ENCODE peak calls at places on chromosomes 3 and 15, in six cellular contexts. One of them, this sample, is unnamed.

GRCh38 chr3:52128118-52128683 is 26.0 kb downstream of the POC1A start:
- DNase-seq in midbrain: no peak
- DNase-seq in foreskin melanocyte: no peak
- DNase-seq in AG09309: no peak
- DNase-seq in HT1080: peak
- DNase-seq in mesendoderm: peak
- DNase-seq in this sample: no peak

GRCh38 chr3:55267206-55267930 is 219.7 kb downstream of the WNT5A start:
- DNase-seq in HT1080: no peak
- DNase-seq in mesendoderm: no peak
- DNase-seq in foreskin melanocyte: no peak
- DNase-seq in AG09309: no peak
- DNase-seq in midbrain: no peak
- DNase-seq in this sample: no peak

GRCh38 chr15:73433878-73434277 is 9.1 kb upstream of the REC114 start:
- DNase-seq in midbrain: no peak
- DNase-seq in mesendoderm: no peak
- DNase-seq in HT1080: no peak
- DNase-seq in AG09309: no peak
- DNase-seq in foreskin melanocyte: no peak
- DNase-seq in this sample: no peak

GRCh38 chr3:33577588-33577987 is 137.4 kb upstream of the UBP1 start:
- DNase-seq in midbrain: no peak
- DNase-seq in HT1080: no peak
- DNase-seq in foreskin melanocyte: no peak
- DNase-seq in AG09309: no peak
- DNase-seq in mesendoderm: peak
- DNase-seq in this sample: no peak

GRCh38 chr3:58236527-58237237 is 910 bp upstream of the ABHD6 start:
- DNase-seq in HT1080: no peak
- DNase-seq in foreskin melanocyte: no peak
- DNase-seq in mesendoderm: peak
- DNase-seq in AG09309: no peak
- DNase-seq in midbrain: no peak
- DNase-seq in this sample: peak

GRCh38 chr3:8757551-8758518 is 11.6 kb downstream of the OXTR start:
- DNase-seq in midbrain: no peak
- DNase-seq in AG09309: peak
- DNase-seq in mesendoderm: no peak
- DNase-seq in foreskin melanocyte: peak
- DNase-seq in HT1080: peak
- DNase-seq in this sample: no peak

GRCh38 chr15:70763120-70763949 is at the start of gene UACA:
- DNase-seq in mesendoderm: peak
- DNase-seq in HT1080: peak
- DNase-seq in AG09309: peak
- DNase-seq in foreskin melanocyte: peak
- DNase-seq in midbrain: peak
- DNase-seq in this sample: peak

GRCh38 chr15:40067921-40068624 is 29.1 kb upstream of the SRP14 start:
- DNase-seq in AG09309: no peak
- DNase-seq in mesendoderm: no peak
- DNase-seq in midbrain: no peak
- DNase-seq in HT1080: no peak
- DNase-seq in foreskin melanocyte: no peak
- DNase-seq in this sample: no peak

This sample was measured in dorsolateral prefrontal cortex.